ENCODE peak calls at places on chromosome 1, in five cellular contexts. K is neural progenitor cell, H is PC-3, L is lower lobe of right lung, C is cardiac muscle cell. Y is an unnamed sample. For H3K9me3 and H3K36me3, the result is how much of the 10 kb centered on the place peaks cover.

GRCh38 chr1:225926551-225927113 is 2.6 kb upstream of the PYCR2 start:
- DNase-seq in H (peak), K (no peak), C (no peak), L (peak), Y (no peak)

GRCh38 chr1:202624088-202624780 is 86.0 kb downstream of the SYT2 start:
- DNase-seq in L (no peak), C (no peak), H (no peak), K (no peak), Y (no peak)

GRCh38 chr1:22457356-22457755 is 5.7 kb downstream of the ZBTB40 start:
- DNase-seq in K (no peak), H (no peak), C (no peak), L (no peak), Y (no peak)

GRCh38 chr1:85356130-85356529 is 79.7 kb upstream of the BCL10 start:
- DNase-seq in L (no peak), H (no peak), K (no peak), C (no peak), Y (no peak)

GRCh38 chr1:59443355-59443754 is 146.5 kb downstream of the FGGY start:
- DNase-seq in K (no peak), L (no peak), H (peak), C (no peak), Y (no peak)

GRCh38 chr1:220894025-220894923 is 15.0 kb downstream of the HLX start:
- DNase-seq in L (no peak), K (peak), C (peak), H (no peak), Y (no peak)

GRCh38 chr1:206658264-206658980 is 23.1 kb downstream of the DYRK3 start:
- DNase-seq in C (peak), H (no peak), K (peak), L (peak), Y (peak)

GRCh38 chr1:94527447-94528031 is 14.0 kb downstream of the F3 start:
- DNase-seq in C (peak), H (peak), L (no peak), K (peak), Y (peak)

GRCh38 chr1:110292327-110292741 is 46.8 kb upstream of the RBM15 start:
- DNase-seq in H (peak), C (no peak), K (no peak), L (no peak), Y (no peak)

GRCh38 chr1:110672001-110672752 is 2.6 kb downstream of the KCNA3 start:
- DNase-seq in H (no peak), L (no peak), C (no peak), K (peak), Y (no peak)

GRCh38 chr1:85460555-85461088 is 4.3 kb downstream of the DDAH1 start:
- DNase-seq in H (peak), C (no peak), K (no peak), L (no peak), Y (no peak)

GRCh38 chr1:36084502-36085115 is 715 bp downstream of the TEKT2 start:
- DNase-seq in L (no peak), K (peak), C (no peak), H (no peak), Y (no peak)

GRCh38 chr1:42934541-42935312 is 23.9 kb downstream of the SLC2A1 start:
- DNase-seq in H (no peak), K (no peak), C (no peak), L (no peak), Y (no peak)

GRCh38 chr1:162197615-162198497 is 128.4 kb downstream of the NOS1AP start:
- DNase-seq in L (no peak), C (no peak), K (no peak), H (no peak), Y (no peak)

GRCh38 chr1:167713330-167714081 is 8.3 kb upstream of the MPZL1 start:
- DNase-seq in H (no peak), C (peak), L (no peak), K (peak), Y (peak)

GRCh38 chr1:165943198-165943597 is 115.8 kb downstream of the UCK2 start:
- DNase-seq in C (no peak), H (peak), L (no peak), K (no peak), Y (no peak)

GRCh38 chr1:117639741-117640140 is 33.9 kb downstream of the TENT5C start:
- DNase-seq in L (no peak), K (no peak), C (no peak), H (no peak), Y (no peak)

GRCh38 chr1:222653178-222653827 is 35.4 kb downstream of the MIA3 start:
- DNase-seq in C (no peak), H (no peak), K (no peak), L (no peak), Y (no peak)

GRCh38 chr1:200099040-200099439 is 71.5 kb downstream of the NR5A2 start:
- DNase-seq in H (peak), C (no peak), L (no peak), K (no peak), Y (no peak)

GRCh38 chr1:31479801-31480200 is 66.8 kb downstream of the SERINC2 start:
- DNase-seq in L (no peak), H (no peak), K (no peak), C (no peak), Y (no peak)

GRCh38 chr1:70143052-70143659 is 62.2 kb downstream of the LRRC40 start:
- DNase-seq in L (no peak), H (peak), C (no peak), K (no peak), Y (no peak)

GRCh38 chr1:67735806-67736627 is 51.0 kb downstream of the GADD45A start:
- DNase-seq in K (peak), H (peak), C (no peak), L (peak), Y (peak)

GRCh38 chr1:117734403-117734802 is 128.6 kb downstream of the TENT5C start:
- DNase-seq in L (no peak), H (no peak), C (no peak), K (no peak), Y (no peak)

GRCh38 chr1:80520949-80521348 is 1279.8 kb upstream of the ADGRL2 start:
- DNase-seq in C (no peak), K (no peak), H (no peak), L (no peak), Y (no peak)
- H3K9me3 ChIP-seq in C (under half), K (under half), H (under half), L (under half), Y (under half)

GRCh38 chr1:64848136-64848535 is 103.3 kb downstream of the RAVER2 start:
- DNase-seq in C (no peak), L (no peak), H (no peak), K (no peak), Y (no peak)
- H3K36me3 ChIP-seq in C (under half), L (half or more), H (under half), K (under half), Y (under half)

DNA sequence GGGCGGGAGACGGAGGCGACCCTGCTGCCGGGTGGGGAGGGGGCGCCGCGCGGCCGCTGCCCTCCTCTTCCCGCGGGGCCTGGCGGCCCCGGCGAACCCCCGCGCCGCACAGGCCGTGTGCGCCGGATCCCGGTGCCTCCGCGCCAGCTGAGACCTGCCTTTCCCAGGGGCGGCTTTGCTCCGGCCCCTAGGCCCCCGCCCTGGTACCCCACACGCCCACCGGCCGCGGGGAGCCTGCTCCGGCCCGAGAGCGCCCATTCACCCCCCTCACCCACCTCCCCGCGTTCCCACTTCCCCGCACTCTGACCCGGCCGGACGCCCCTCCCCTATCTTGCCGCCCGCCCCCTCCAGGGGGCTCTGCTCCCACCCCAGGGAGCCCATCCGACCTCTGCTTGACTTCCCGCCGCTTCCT is 375 bp downstream of the HTR6 start:
- DNase-seq in K (peak), L (no peak), C (no peak), H (no peak), Y (no peak)
- H3K4me3 ChIP-seq in K (peak), L (peak), C (peak), H (peak), Y (no peak)

GRCh38 chr1:152912900-152913299 is 4.6 kb downstream of the IVL start:
- DNase-seq in L (no peak), C (no peak), H (no peak), K (no peak), Y (no peak)

GRCh38 chr1:152912471-152912870 is 4.1 kb downstream of the IVL start:
- DNase-seq in H (no peak), C (no peak), L (no peak), K (no peak), Y (no peak)

DNA sequence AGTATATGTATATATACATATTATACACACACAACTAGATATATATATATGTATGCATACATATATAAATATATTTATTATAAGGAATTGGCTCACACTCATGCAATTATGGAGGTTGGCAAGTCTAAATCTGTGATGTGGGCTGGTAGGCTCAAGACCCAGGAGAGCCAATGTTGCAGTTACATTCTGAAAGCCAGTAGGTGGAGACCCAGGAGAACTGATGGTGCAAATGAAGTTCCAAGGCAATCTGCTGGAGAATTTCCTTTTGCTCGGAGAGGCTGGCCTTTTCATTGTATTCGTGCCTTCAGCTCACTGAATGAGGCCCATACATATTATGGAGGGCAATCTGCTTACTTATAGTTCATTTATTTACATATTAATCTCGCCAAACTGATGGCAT is 9.4 kb downstream of the IVL start:
- DNase-seq in H (peak), K (no peak), C (peak), L (no peak), Y (no peak)
- H3K9me3 ChIP-seq in H (under half), K (under half), C (under half), L (under half), Y (under half)

GRCh38 chr1:193609592-193609991 is 423.2 kb upstream of the B3GALT2 start:
- DNase-seq in L (no peak), K (no peak), H (no peak), C (no peak), Y (no peak)

GRCh38 chr1:193602705-193603104 is 416.3 kb upstream of the B3GALT2 start:
- DNase-seq in C (no peak), L (no peak), K (no peak), H (no peak), Y (no peak)

GRCh38 chr1:193606035-193606434 is 419.6 kb upstream of the B3GALT2 start:
- DNase-seq in L (no peak), K (no peak), C (no peak), H (no peak), Y (no peak)
- H3K36me3 ChIP-seq in L (under half), K (under half), C (under half), H (under half), Y (under half)

DNA sequence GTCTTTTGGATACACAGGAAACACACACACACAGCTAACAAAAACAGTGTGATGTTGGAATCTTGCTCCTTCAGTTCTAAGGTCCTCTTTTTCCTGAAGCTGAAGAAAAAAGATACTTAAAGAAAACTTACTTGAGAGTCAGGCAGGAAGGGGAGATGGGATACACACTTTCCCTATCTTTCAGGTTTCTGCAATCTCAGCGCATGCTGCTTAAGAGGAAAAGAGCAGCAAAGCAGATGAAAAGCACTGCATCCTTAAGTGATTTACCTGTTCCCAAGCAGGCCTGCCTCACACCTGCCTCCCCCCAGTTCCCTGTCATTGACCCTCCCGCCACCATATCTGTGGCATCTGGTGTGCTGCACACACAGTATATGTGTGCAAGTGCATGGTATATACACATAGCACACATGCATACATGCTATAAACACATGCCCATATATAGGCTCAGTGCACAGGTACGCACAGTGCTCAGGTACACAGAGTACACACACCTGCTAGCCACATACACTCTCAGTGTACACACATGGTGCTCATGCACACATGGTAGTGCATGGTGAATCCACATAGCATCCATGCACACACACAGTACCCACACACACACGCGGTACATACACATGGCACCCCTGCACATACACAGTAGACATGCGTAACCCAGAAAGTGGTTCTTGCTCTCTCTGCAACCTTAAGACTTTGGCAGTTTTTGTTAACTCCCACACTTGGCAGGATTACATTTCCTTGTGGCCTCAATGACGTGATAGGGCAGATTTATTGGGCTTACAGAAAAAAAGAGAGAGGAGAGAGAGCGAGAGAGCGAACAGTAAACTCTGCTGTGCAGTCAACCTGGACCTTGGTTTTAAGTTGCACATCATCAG is 166.9 kb downstream of the TOMM20 start:
- DNase-seq in C (no peak), H (peak), K (no peak), L (no peak), Y (no peak)
- H3K4me3 ChIP-seq in C (no peak), H (peak), K (no peak), L (no peak), Y (no peak)

DNA sequence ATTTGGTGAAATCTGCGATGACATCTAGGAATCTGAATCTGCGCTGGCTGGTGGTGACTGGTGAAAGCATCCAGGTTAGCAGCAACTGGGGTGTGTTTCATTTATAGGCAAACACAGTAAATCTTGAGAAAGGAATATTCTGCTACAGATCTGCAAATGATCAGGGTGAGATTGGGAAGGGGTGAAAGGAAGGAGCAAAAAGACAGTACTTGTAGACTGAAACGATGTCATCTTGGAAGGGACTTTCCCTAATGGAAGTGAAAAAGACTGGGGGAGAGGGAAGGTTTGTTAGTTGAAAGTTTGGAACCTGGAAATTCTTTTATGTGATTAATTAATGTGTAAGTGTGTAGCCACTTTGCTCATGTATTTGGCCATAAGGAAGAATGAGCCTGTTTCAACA is 228.3 kb downstream of the FMN2 start:
- DNase-seq in C (no peak), K (no peak), L (no peak), H (no peak), Y (no peak)
- H3K9me3 ChIP-seq in C (under half), K (under half), L (under half), H (under half), Y (under half)